ENCODE peak calls at places on chromosomes 16 and 17, in eight cellular contexts. Z is colonic mucosa, P is pancreas, A is astrocyte, M is tibial nerve, E is choroid plexus epithelial cell, C is mammary epithelial cell, B is AG09309. J is an unnamed sample.
A peak's percentile ranks its signal among the peaks of the same experiment; 100 is the strongest.

GRCh38 chr17:29588561-29589411 is 662 bp downstream of the GIT1 start:
- DNase-seq in Z (peak; percentile 45), P (peak; percentile 39), A (peak; percentile 11), M (no peak), E (peak; percentile 41), C (no peak), B (no peak), J (no peak)

GRCh38 chr16:84557504-84557903 is 53.0 kb upstream of the MEAK7 start:
- DNase-seq in Z (no peak), P (no peak), A (peak; percentile 46), M (no peak), E (peak; percentile 22), C (no peak), B (no peak), J (no peak)

GRCh38 chr16:50121278-50121677 is 31.8 kb upstream of the TENT4B start:
- DNase-seq in Z (no peak), P (no peak), A (no peak), M (no peak), E (no peak), C (no peak), B (no peak), J (no peak)

GRCh38 chr16:8634991-8635736 is 13.7 kb downstream of the METTL22 start:
- DNase-seq in Z (no peak), P (no peak), A (peak; percentile 13), M (no peak), E (peak; percentile 75), C (no peak), B (no peak), J (no peak)

GRCh38 chr16:8798174-8798527 is 512 bp downstream of the PMM2 start:
- DNase-seq in Z (no peak), P (no peak), A (no peak), M (no peak), E (peak; percentile 34), C (peak; percentile 39), B (no peak), J (no peak)

GRCh38 chr17:45735488-45735887 is 48.6 kb upstream of the CRHR1 start:
- DNase-seq in Z (no peak), P (no peak), A (no peak), M (no peak), E (no peak), C (no peak), B (no peak), J (no peak)

GRCh38 chr17:28916302-28916934 is 13.5 kb upstream of the DHRS13 start:
- DNase-seq in Z (peak; percentile 54), P (no peak), A (no peak), M (no peak), E (peak; percentile 72), C (no peak), B (no peak), J (no peak)

GRCh38 chr16:11240636-11241473 is 15.1 kb downstream of the SOCS1 start:
- DNase-seq in Z (no peak), P (no peak), A (no peak), M (no peak), E (no peak), C (no peak), B (no peak), J (no peak)

GRCh38 chr17:29621751-29622194 is 939 bp downstream of the CORO6 start:
- DNase-seq in Z (no peak), P (no peak), A (no peak), M (no peak), E (no peak), C (no peak), B (no peak), J (no peak)

GRCh38 chr17:75594499-75595283 is 7.1 kb downstream of the MYO15B start:
- DNase-seq in Z (no peak), P (no peak), A (no peak), M (no peak), E (no peak), C (no peak), B (no peak), J (no peak)

GRCh38 chr16:72840591-72841381 is 207.1 kb downstream of the ZFHX3 start:
- DNase-seq in Z (no peak), P (no peak), A (no peak), M (no peak), E (no peak), C (no peak), B (no peak), J (no peak)

GRCh38 chr17:40551874-40552768 is 13.2 kb downstream of the CCR7 start:
- DNase-seq in Z (peak; percentile 27), P (no peak), A (peak; percentile 96), M (no peak), E (peak; percentile 99), C (no peak), B (peak; percentile 98), J (peak; percentile 97)

GRCh38 chr16:5415123-5415522 is 317.5 kb upstream of the EEF2KMT start:
- DNase-seq in Z (no peak), P (no peak), A (no peak), M (no peak), E (no peak), C (no peak), B (no peak), J (no peak)

GRCh38 chr16:5416013-5416412 is 318.4 kb upstream of the EEF2KMT start:
- DNase-seq in Z (no peak), P (no peak), A (no peak), M (no peak), E (no peak), C (no peak), B (no peak), J (no peak)

DNA sequence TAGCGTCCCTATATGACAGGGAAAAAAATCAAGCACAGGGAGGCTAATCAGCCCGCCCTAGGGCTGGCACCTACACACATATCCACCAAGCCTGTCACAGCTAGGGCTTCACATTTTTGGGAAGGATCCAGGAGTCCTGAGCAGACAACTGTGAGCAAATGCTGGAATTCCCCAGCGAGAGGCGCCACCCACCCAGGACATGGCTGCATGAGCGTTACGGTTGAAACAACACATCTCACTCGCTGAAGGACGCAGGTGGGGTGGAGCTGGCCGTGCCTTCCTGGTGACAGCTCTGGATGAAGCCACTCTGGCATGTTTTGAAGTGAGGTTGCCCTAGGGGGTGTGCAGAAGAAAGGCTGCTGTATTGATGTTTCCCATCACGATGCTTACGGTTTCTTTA is 315.1 kb upstream of the EEF2KMT start:
- DNase-seq in Z (no peak), P (no peak), A (no peak), M (no peak), E (no peak), C (no peak), B (no peak), J (no peak)
- TF ChIP-seq CTCF in Z (no peak), P (no peak), A (no peak), M (no peak), E (no peak), C (no peak), B (no peak), J (no peak)

GRCh38 chr16:14172200-14172805 is 101.2 kb downstream of the MRTFB start:
- DNase-seq in Z (no peak), P (no peak), A (peak; percentile 50), M (no peak), E (peak; percentile 90), C (peak; percentile 54), B (peak; percentile 47), J (no peak)
- TF ChIP-seq CTCF in Z (no peak), P (no peak), A (no peak), M (no peak), E (no peak), C (no peak), B (no peak), J (no peak)

DNA sequence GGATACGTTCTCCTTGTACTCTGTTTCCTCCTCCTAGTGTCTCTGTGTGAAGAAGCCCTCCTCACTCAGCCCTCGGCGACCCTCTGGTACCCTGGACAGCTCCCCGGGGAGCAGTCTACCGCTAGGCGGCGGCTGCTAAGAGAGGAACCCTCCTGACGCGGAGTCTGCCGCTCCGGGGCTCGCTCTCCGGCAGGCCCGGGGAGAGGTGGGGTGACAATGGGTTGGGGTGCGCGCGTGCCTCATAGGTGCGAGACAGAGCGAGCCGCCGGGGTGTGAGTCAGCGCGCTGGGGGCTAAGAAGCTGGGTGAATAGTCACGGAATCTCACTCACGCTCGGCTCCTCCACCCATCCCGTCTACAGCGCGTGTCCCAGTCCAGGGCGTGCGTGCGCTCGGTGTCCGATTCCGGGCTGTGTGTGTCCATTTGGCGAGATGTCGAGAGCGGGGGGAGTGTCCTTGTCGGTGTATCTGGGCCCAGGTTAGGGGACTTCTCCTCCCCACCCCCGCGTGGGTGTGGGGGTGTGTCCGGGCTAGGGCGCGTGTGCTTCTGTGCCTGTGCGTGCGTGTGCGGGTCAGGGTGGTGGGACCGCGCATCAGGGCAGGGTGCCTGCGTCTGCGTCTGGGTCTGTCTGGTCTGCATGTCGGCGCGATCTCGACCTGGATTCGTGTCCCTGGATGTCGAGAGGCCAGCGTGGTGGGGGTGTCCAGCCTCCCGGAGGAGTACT is 578 bp upstream of the HS3ST2 start:
- DNase-seq in Z (peak; percentile 39), P (no peak), A (peak; percentile 2), M (no peak), E (peak; percentile 19), C (peak; percentile 93), B (no peak), J (no peak)
- TF ChIP-seq CTCF in Z (peak; percentile 27), P (peak; percentile 18), A (peak; percentile 50), M (no peak), E (peak; percentile 62), C (peak; percentile 81), B (peak; percentile 94), J (peak; percentile 66)

GRCh38 chr16:1075546-1075945 is 3.0 kb downstream of the SSTR5 start:
- DNase-seq in Z (no peak), P (no peak), A (no peak), M (no peak), E (no peak), C (no peak), B (no peak), J (no peak)

GRCh38 chr16:1074379-1074649 is 1.8 kb downstream of the SSTR5 start:
- DNase-seq in Z (no peak), P (no peak), A (no peak), M (no peak), E (no peak), C (no peak), B (no peak), J (no peak)

GRCh38 chr16:1073262-1073558 is 663 bp downstream of the SSTR5 start:
- DNase-seq in Z (no peak), P (no peak), A (no peak), M (no peak), E (no peak), C (no peak), B (no peak), J (no peak)

GRCh38 chr16:1072526-1073261 is at the start of gene SSTR5:
- DNase-seq in Z (no peak), P (no peak), A (no peak), M (no peak), E (no peak), C (no peak), B (no peak), J (no peak)

DNA sequence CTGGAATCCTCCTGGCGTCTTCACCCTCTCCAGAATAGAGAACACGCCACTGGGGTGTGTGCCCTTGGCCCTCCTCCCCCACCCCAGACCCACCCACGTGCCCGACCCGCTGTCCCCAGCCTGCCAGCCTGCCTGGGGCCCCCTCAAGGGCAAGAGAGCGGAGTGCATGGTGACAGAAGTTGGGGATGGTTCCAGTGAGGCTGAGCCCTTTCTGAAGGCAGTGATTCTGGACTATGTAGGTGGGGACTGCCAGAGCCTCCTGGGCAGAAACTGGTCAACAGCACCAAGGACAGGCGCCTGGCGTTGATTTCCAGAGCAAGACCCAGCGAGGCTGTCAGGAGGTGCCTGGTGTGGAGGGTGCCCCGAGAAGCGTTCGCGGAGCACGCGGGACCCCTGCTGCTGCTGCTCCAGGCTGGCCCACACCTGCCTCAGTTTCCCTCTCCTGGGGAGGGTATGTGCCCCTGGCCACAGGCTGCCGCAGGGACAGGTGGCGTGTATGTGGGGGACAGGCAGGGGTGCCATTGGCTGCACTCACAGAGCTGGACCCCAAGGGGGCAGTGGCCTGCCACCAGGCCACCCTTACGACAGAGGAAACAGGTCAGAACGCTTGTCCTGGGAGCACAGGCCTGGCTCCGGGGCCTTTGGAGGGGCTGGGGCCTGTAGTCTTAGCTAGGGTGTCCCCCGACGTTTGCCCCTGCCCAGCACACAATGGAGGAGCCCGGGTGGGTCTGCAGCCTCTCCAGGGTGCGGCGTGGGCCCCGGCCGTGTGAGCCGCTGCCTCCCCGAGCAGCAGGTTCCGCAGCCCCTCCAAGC is 1.2 kb downstream of the SSTR5 start:
- DNase-seq in Z (no peak), P (no peak), A (no peak), M (no peak), E (no peak), C (no peak), B (no peak), J (no peak)
- TF ChIP-seq CTCF in Z (no peak), P (no peak), A (no peak), M (no peak), E (peak; percentile 12), C (no peak), B (peak; percentile 25), J (no peak)

J was measured in AG09319.